ENCODE peak calls at places on chromosomes 6 and 20, in ten cellular contexts. A, S, H, P, Q, M, O, T, C and I are unnamed samples.

GRCh38 chr6:41315943-41316342 is 19.5 kb upstream of the NCR2 start:
- DNase-seq in C (no peak), O (no peak), S (no peak), T (no peak), H (no peak), Q (no peak), P (no peak), M (no peak), A (no peak), I (no peak)

GRCh38 chr20:32984196-32984595 is 20.0 kb downstream of the SUN5 start:
- DNase-seq in T (no peak), Q (no peak), C (no peak), O (no peak), P (no peak), S (no peak), H (no peak), M (no peak), A (no peak), I (no peak)

GRCh38 chr6:878179-878578 is 185.2 kb upstream of the EXOC2 start:
- DNase-seq in H (no peak), A (no peak), P (no peak), T (no peak), C (no peak), M (no peak), Q (no peak), O (no peak), S (no peak), I (no peak)

GRCh38 chr6:34544776-34545471 is 11.2 kb downstream of the SPDEF start:
- DNase-seq in H (no peak), M (peak; percentile 94), P (no peak), C (no peak), Q (no peak), S (no peak), O (no peak), T (no peak), A (no peak), I (no peak)

GRCh38 chr6:79734374-79734773 is 103.2 kb downstream of the SH3BGRL2 start:
- DNase-seq in M (no peak), H (no peak), P (no peak), S (no peak), C (no peak), O (no peak), A (no peak), Q (no peak), T (no peak), I (no peak)

GRCh38 chr20:5714261-5715041 is 35.8 kb upstream of the SHLD1 start:
- DNase-seq in M (no peak), H (no peak), O (peak; percentile 32), P (no peak), C (no peak), T (peak; percentile 55), S (no peak), A (no peak), Q (peak; percentile 71), I (no peak)

GRCh38 chr6:137094411-137095008 is 49.7 kb upstream of the IL20RA start:
- DNase-seq in H (peak; percentile 69), C (peak; percentile 73), Q (peak; percentile 35), M (peak; percentile 45), O (peak; percentile 70), A (peak; percentile 39), S (no peak), P (peak; percentile 61), T (peak; percentile 83), I (no peak)

GRCh38 chr6:11392778-11393507 is 144.6 kb upstream of the TMEM170B start:
- DNase-seq in C (no peak), P (peak; percentile 66), M (no peak), T (no peak), A (no peak), S (no peak), H (no peak), O (no peak), Q (no peak), I (no peak)

GRCh38 chr6:32991972-32992371 is 17.4 kb downstream of the HLA-DOA start:
- DNase-seq in T (no peak), H (no peak), Q (no peak), M (no peak), A (no peak), O (no peak), S (no peak), C (no peak), P (no peak), I (no peak)

GRCh38 chr6:7673063-7673536 is 52.8 kb upstream of the BMP6 start:
- DNase-seq in T (peak; percentile 32), H (peak; percentile 71), P (peak; percentile 63), A (peak; percentile 44), S (no peak), M (no peak), O (peak; percentile 43), Q (no peak), C (peak; percentile 88), I (no peak)

GRCh38 chr20:4811661-4812181 is 90.0 kb downstream of the PRND start:
- DNase-seq in Q (peak; percentile 50), T (no peak), M (no peak), P (peak; percentile 77), A (peak; percentile 64), O (peak; percentile 44), S (no peak), C (no peak), H (no peak), I (no peak)

GRCh38 chr20:32737371-32738223 is 5.7 kb downstream of the COMMD7 start:
- DNase-seq in C (no peak), M (no peak), A (no peak), T (no peak), P (no peak), H (peak; percentile 53), Q (peak; percentile 21), O (no peak), S (no peak), I (no peak)

GRCh38 chr6:65623569-65623968 is 83.5 kb downstream of the EYS start:
- DNase-seq in S (no peak), O (no peak), A (no peak), M (no peak), Q (no peak), C (no peak), T (no peak), P (no peak), H (no peak), I (no peak)

GRCh38 chr6:25450469-25451198 is 171.5 kb downstream of the CARMIL1 start:
- DNase-seq in T (no peak), M (no peak), O (no peak), A (no peak), Q (no peak), H (no peak), S (no peak), P (no peak), C (no peak), I (no peak)

GRCh38 chr6:39923394-39923793 is 10.9 kb downstream of the MOCS1 start:
- DNase-seq in A (no peak), Q (no peak), T (peak; percentile 21), H (no peak), M (no peak), O (peak; percentile 65), S (no peak), C (peak; percentile 43), P (no peak), I (peak; percentile 78)

GRCh38 chr6:134720353-134721094 is 229.4 kb downstream of the ALDH8A1 start:
- DNase-seq in C (no peak), S (no peak), H (no peak), M (no peak), T (no peak), O (peak; percentile 59), P (no peak), A (no peak), Q (no peak), I (no peak)

GRCh38 chr6:140138311-140138994 is 764.0 kb upstream of the CITED2 start:
- DNase-seq in S (no peak), A (no peak), H (no peak), Q (no peak), O (no peak), P (no peak), C (no peak), T (no peak), M (no peak), I (no peak)